ENCODE peak calls at places on chromosomes 6 and 20, in five cellular contexts. One of them, this sample, is unnamed.

GRCh38 chr20:41287327-41287726 is 30.2 kb downstream of the ZHX3 start:
- DNase-seq in sigmoid colon: no peak
- DNase-seq in GM12878: no peak
- DNase-seq in ovary: no peak
- DNase-seq in adrenal gland: no peak
- DNase-seq in this sample: no peak

GRCh38 chr20:38836991-38837390 is 31.5 kb downstream of the PPP1R16B start:
- DNase-seq in adrenal gland: no peak
- DNase-seq in sigmoid colon: no peak
- DNase-seq in ovary: no peak
- DNase-seq in GM12878: no peak
- DNase-seq in this sample: no peak

GRCh38 chr6:36599791-36600209 is 5.6 kb downstream of the SRSF3 start:
- DNase-seq in GM12878: no peak
- DNase-seq in sigmoid colon: peak
- DNase-seq in ovary: peak
- DNase-seq in adrenal gland: peak
- DNase-seq in this sample: peak

GRCh38 chr6:3226422-3227362 is 761 bp downstream of the TUBB2B start:
- DNase-seq in GM12878: no peak
- DNase-seq in adrenal gland: no peak
- DNase-seq in sigmoid colon: no peak
- DNase-seq in ovary: peak
- DNase-seq in this sample: no peak

GRCh38 chr6:10395171-10395945 is 19.5 kb downstream of the TFAP2A start:
- DNase-seq in adrenal gland: no peak
- DNase-seq in sigmoid colon: no peak
- DNase-seq in ovary: no peak
- DNase-seq in GM12878: no peak
- DNase-seq in this sample: no peak

GRCh38 chr6:28555136-28555535 is 29.5 kb downstream of the GPX5 start:
- DNase-seq in ovary: no peak
- DNase-seq in sigmoid colon: no peak
- DNase-seq in GM12878: no peak
- DNase-seq in adrenal gland: no peak
- DNase-seq in this sample: no peak

GRCh38 chr20:21808863-21809664 is 103.6 kb downstream of the PAX1 start:
- DNase-seq in ovary: no peak
- DNase-seq in GM12878: no peak
- DNase-seq in adrenal gland: peak
- DNase-seq in sigmoid colon: no peak
- DNase-seq in this sample: peak

GRCh38 chr6:129135421-129135820 is 252.5 kb downstream of the LAMA2 start:
- DNase-seq in adrenal gland: no peak
- DNase-seq in GM12878: no peak
- DNase-seq in sigmoid colon: no peak
- DNase-seq in ovary: no peak
- DNase-seq in this sample: no peak

GRCh38 chr20:46220808-46221207 is 87.5 kb downstream of the CDH22 start:
- DNase-seq in GM12878: no peak
- DNase-seq in adrenal gland: no peak
- DNase-seq in sigmoid colon: no peak
- DNase-seq in ovary: no peak
- DNase-seq in this sample: no peak

GRCh38 chr6:70133246-70133645 is 169.6 kb downstream of the COL9A1 start:
- DNase-seq in GM12878: no peak
- DNase-seq in ovary: no peak
- DNase-seq in sigmoid colon: no peak
- DNase-seq in adrenal gland: no peak
- DNase-seq in this sample: no peak

GRCh38 chr6:22362361-22362760 is 65.5 kb upstream of the PRL start:
- DNase-seq in ovary: no peak
- DNase-seq in GM12878: no peak
- DNase-seq in adrenal gland: no peak
- DNase-seq in sigmoid colon: no peak
- DNase-seq in this sample: no peak

GRCh38 chr6:16106991-16107787 is 21.7 kb upstream of the MYLIP start:
- DNase-seq in GM12878: no peak
- DNase-seq in sigmoid colon: no peak
- DNase-seq in ovary: no peak
- DNase-seq in adrenal gland: no peak
- DNase-seq in this sample: no peak

GRCh38 chr6:165662671-165663282 is at the start of gene PDE10A:
- DNase-seq in ovary: peak
- DNase-seq in GM12878: no peak
- DNase-seq in sigmoid colon: peak
- DNase-seq in adrenal gland: peak
- DNase-seq in this sample: peak

GRCh38 chr20:44516491-44516890 is 5.4 kb downstream of the SERINC3 start:
- DNase-seq in sigmoid colon: no peak
- DNase-seq in ovary: no peak
- DNase-seq in GM12878: no peak
- DNase-seq in adrenal gland: no peak
- DNase-seq in this sample: no peak

GRCh38 chr6:42692151-42692911 is 30.1 kb downstream of the PRPH2 start:
- DNase-seq in GM12878: no peak
- DNase-seq in ovary: no peak
- DNase-seq in adrenal gland: peak
- DNase-seq in sigmoid colon: no peak
- DNase-seq in this sample: no peak

GRCh38 chr20:43746344-43747137 is 19.7 kb upstream of the GTSF1L start:
- DNase-seq in sigmoid colon: no peak
- DNase-seq in ovary: no peak
- DNase-seq in GM12878: no peak
- DNase-seq in adrenal gland: no peak
- DNase-seq in this sample: no peak

GRCh38 chr6:10412948-10413849 is 1.7 kb downstream of the TFAP2A start:
- DNase-seq in GM12878: no peak
- DNase-seq in ovary: peak
- DNase-seq in sigmoid colon: no peak
- DNase-seq in adrenal gland: no peak
- DNase-seq in this sample: no peak

GRCh38 chr6:134537146-134537555 is 219.2 kb upstream of the SGK1 start:
- DNase-seq in GM12878: no peak
- DNase-seq in sigmoid colon: no peak
- DNase-seq in ovary: no peak
- DNase-seq in adrenal gland: no peak
- DNase-seq in this sample: no peak

GRCh38 chr6:167497387-167498056 is 172.6 kb downstream of the TTLL2 start:
- DNase-seq in GM12878: no peak
- DNase-seq in sigmoid colon: peak
- DNase-seq in adrenal gland: no peak
- DNase-seq in ovary: no peak
- DNase-seq in this sample: no peak

GRCh38 chr20:14331671-14332070 is 5.7 kb downstream of the FLRT3 start:
- DNase-seq in ovary: no peak
- DNase-seq in GM12878: no peak
- DNase-seq in sigmoid colon: no peak
- DNase-seq in adrenal gland: no peak
- DNase-seq in this sample: no peak

GRCh38 chr20:17097603-17098002 is 129.2 kb upstream of the PCSK2 start:
- DNase-seq in GM12878: no peak
- DNase-seq in adrenal gland: no peak
- DNase-seq in sigmoid colon: no peak
- DNase-seq in ovary: no peak
- DNase-seq in this sample: no peak

GRCh38 chr20:62571667-62572344 is 70.5 kb upstream of the SLCO4A1 start:
- DNase-seq in sigmoid colon: no peak
- DNase-seq in GM12878: no peak
- DNase-seq in adrenal gland: no peak
- DNase-seq in ovary: no peak
- DNase-seq in this sample: no peak

GRCh38 chr20:46900068-46900467 is 5.4 kb downstream of the EYA2 start:
- DNase-seq in ovary: no peak
- DNase-seq in GM12878: no peak
- DNase-seq in adrenal gland: no peak
- DNase-seq in sigmoid colon: no peak
- DNase-seq in this sample: no peak

GRCh38 chr20:41524980-41525613 is 93.1 kb downstream of the CHD6 start:
- DNase-seq in sigmoid colon: peak
- DNase-seq in adrenal gland: peak
- DNase-seq in ovary: peak
- DNase-seq in GM12878: no peak
- DNase-seq in this sample: peak

GRCh38 chr6:152161501-152161900 is 354.0 kb downstream of the ESR1 start:
- DNase-seq in ovary: no peak
- DNase-seq in sigmoid colon: no peak
- DNase-seq in adrenal gland: no peak
- DNase-seq in GM12878: no peak
- DNase-seq in this sample: no peak

GRCh38 chr20:35773154-35773751 is 1.4 kb downstream of the PHF20 start:
- DNase-seq in adrenal gland: peak
- DNase-seq in sigmoid colon: peak
- DNase-seq in GM12878: peak
- DNase-seq in ovary: no peak
- DNase-seq in this sample: peak

GRCh38 chr6:157323924-157324276 is 581 bp upstream of the TMEM242 start:
- DNase-seq in ovary: peak
- DNase-seq in sigmoid colon: peak
- DNase-seq in adrenal gland: peak
- DNase-seq in GM12878: no peak
- DNase-seq in this sample: peak

GRCh38 chr6:71476371-71476770 is 187.8 kb downstream of the OGFRL1 start:
- DNase-seq in GM12878: no peak
- DNase-seq in ovary: no peak
- DNase-seq in sigmoid colon: no peak
- DNase-seq in adrenal gland: no peak
- DNase-seq in this sample: no peak

GRCh38 chr6:73519943-73520687 is 717 bp downstream of the EEF1A1 start:
- DNase-seq in ovary: peak
- DNase-seq in GM12878: no peak
- DNase-seq in sigmoid colon: peak
- DNase-seq in adrenal gland: peak
- DNase-seq in this sample: peak

GRCh38 chr6:26270121-26270861 is 94.7 kb upstream of the BTN3A2 start:
- DNase-seq in GM12878: no peak
- DNase-seq in ovary: no peak
- DNase-seq in sigmoid colon: no peak
- DNase-seq in adrenal gland: no peak
- DNase-seq in this sample: no peak
- TF ChIP-seq POLR2A in GM12878: peak
- TF ChIP-seq POLR2A in ovary: no peak
- TF ChIP-seq POLR2A in sigmoid colon: no peak
- TF ChIP-seq POLR2A in adrenal gland: no peak
- TF ChIP-seq POLR2A in this sample: no peak

GRCh38 chr6:130681028-130681427 is 146.2 kb upstream of the SMLR1 start:
- DNase-seq in ovary: no peak
- DNase-seq in sigmoid colon: no peak
- DNase-seq in GM12878: no peak
- DNase-seq in adrenal gland: no peak
- DNase-seq in this sample: no peak
- H3K27ac ChIP-seq in ovary: peak
- H3K27ac ChIP-seq in sigmoid colon: peak
- H3K27ac ChIP-seq in GM12878: no peak
- H3K27ac ChIP-seq in adrenal gland: no peak
- H3K27ac ChIP-seq in this sample: peak

DNA sequence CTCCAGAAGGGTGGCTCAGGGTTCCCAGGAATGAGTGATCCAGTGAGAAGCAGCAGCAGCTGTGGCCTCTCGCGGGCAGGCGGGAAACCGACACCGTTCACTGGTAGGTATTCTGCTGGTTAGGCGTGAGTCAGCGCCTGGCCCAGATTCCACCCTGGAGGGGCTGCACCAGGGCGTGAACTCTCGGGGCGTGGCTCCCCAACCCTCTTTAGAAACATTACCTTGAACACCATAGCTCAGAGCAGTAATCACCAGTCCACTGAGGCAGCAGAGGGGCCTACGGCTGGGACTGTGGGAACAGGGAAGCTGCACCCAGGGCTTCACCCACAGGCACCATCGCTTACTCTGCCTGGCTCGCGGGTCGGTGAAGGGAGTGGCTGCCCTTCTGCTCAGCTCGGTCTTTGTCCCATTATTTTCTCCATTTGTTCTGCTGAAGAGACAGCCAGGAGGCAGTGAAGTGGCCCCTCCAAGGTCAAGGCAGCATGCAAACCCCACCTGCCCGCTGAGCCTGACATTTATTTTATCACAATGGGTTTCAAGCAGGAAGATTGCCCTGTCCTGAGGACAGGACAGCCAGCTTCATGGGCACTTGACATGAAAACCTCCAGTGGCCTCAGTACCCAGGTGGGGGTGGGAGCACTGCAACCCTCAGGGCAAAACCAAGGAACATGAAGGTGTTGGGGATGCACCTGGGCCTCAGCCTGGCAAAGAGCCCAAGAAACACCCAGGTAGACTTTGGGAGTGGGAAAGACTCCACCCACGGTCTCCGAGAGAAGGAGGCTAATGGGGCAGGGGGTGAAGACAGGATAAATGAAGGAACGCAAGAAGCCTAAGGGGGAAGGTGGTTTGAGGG is 51.0 kb upstream of the CD93 start:
- DNase-seq in ovary: no peak
- DNase-seq in sigmoid colon: peak
- DNase-seq in adrenal gland: no peak
- DNase-seq in GM12878: no peak
- DNase-seq in this sample: no peak
- TF ChIP-seq POLR2A in ovary: no peak
- TF ChIP-seq POLR2A in sigmoid colon: no peak
- TF ChIP-seq POLR2A in adrenal gland: no peak
- TF ChIP-seq POLR2A in GM12878: no peak
- TF ChIP-seq POLR2A in this sample: no peak

DNA sequence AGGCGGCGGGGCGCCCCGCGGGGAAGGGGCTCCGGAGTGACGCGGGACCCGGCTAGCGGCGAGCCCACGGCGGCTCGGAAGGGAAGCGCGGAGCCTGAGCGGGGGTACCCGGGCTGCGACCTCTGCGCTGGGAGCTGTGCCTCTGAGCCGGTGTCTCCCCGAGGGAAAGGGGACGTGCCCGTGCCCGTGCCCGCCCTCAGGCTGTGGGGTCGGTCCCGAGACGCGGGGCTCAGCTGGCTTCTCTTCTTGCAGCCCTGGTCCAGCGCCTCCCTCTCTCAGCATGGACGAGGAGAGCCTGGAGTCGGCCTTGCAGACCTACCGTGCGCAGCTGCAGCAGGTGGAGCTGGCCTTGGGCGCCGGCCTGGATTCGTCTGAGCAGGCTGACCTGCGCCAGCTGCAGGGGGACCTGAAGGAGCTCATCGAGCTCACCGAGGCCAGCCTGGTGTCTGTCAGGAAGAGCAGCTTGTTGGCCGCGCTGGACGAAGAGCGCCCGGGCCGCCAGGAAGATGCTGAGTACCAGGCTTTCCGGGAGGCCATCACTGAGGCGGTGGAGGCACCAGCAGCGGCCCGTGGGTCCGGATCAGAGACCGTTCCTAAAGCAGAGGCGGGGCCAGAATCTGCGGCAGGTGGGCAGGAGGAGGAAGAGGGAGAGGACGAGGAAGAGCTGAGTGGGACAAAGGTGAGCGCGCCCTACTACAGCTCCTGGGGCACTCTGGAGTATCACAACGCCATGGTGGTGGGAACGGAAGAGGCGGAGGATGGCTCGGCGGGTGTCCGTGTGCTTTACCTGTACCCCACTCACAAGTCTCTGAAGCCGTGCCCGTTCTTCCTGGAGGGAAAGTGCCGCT is 686 bp downstream of the ZGPAT start:
- DNase-seq in GM12878: no peak
- DNase-seq in ovary: peak
- DNase-seq in sigmoid colon: peak
- DNase-seq in adrenal gland: peak
- DNase-seq in this sample: no peak
- H3K27ac ChIP-seq in GM12878: peak
- H3K27ac ChIP-seq in ovary: peak
- H3K27ac ChIP-seq in sigmoid colon: peak
- H3K27ac ChIP-seq in adrenal gland: no peak
- H3K27ac ChIP-seq in this sample: peak

This sample was measured in heart left ventricle.